ENCODE peak calls at places on chromosomes 11 and 22, in ten cellular contexts. I is endothelial cell of umbilical vein; H is pancreas; K is choroid plexus epithelial cell; N is CD4-positive, alpha-beta memory T cell; E is fibroblast of mammary gland; T is stomach; V is left ventricle myocardium inferior; F is A673; O is astrocyte of the spinal cord. L is an unnamed sample.

GRCh38 chr11:94536386-94536785 is 7.3 kb upstream of the FUT4 start:
- DNase-seq in E (no peak), T (no peak), F (no peak), N (no peak), O (no peak), K (no peak), V (no peak), H (no peak), I (no peak), L (no peak)

GRCh38 chr22:46830841-46831240 is 68.4 kb downstream of the TBC1D22A start:
- DNase-seq in O (no peak), T (no peak), F (no peak), N (no peak), E (no peak), K (no peak), V (no peak), H (no peak), I (no peak), L (no peak)

GRCh38 chr11:124793466-124794278 is 6.5 kb downstream of the MSANTD2 start:
- DNase-seq in F (peak; percentile 76), V (no peak), N (peak; percentile 46), T (no peak), I (peak; percentile 70), K (peak; percentile 71), H (no peak), O (peak; percentile 43), E (peak; percentile 62), L (peak; percentile 36)

GRCh38 chr22:46851311-46851710 is 88.9 kb downstream of the TBC1D22A start:
- DNase-seq in T (no peak), I (no peak), K (no peak), H (no peak), F (no peak), N (no peak), O (no peak), V (no peak), E (no peak), L (no peak)

GRCh38 chr11:1309498-1310314 is at the start of gene TOLLIP:
- DNase-seq in N (peak; percentile 98), H (peak; percentile 97), I (peak; percentile 96), T (peak; percentile 97), K (peak; percentile 92), E (peak; percentile 86), O (peak; percentile 89), V (peak; percentile 96), F (peak; percentile 93), L (peak; percentile 80)

GRCh38 chr22:40322818-40323447 is 23.4 kb upstream of the ADSL start:
- DNase-seq in E (no peak), H (no peak), O (no peak), T (no peak), N (no peak), K (no peak), F (no peak), V (no peak), I (no peak), L (no peak)

GRCh38 chr11:79926707-79927106 is 485.9 kb upstream of the TENM4 start:
- DNase-seq in E (no peak), O (no peak), H (no peak), K (no peak), F (no peak), I (no peak), N (no peak), V (no peak), T (no peak), L (no peak)

GRCh38 chr22:43883012-43883661 is 8.7 kb downstream of the PNPLA5 start:
- DNase-seq in E (peak; percentile 87), F (peak; percentile 63), T (peak; percentile 37), I (peak; percentile 48), V (no peak), H (no peak), O (peak; percentile 68), K (peak; percentile 82), N (peak; percentile 39), L (peak; percentile 56)

GRCh38 chr11:126474888-126475626 is 119.6 kb downstream of the ST3GAL4 start:
- DNase-seq in E (no peak), F (no peak), K (peak; percentile 71), N (no peak), T (no peak), O (peak; percentile 67), I (no peak), H (no peak), V (no peak), L (no peak)

GRCh38 chr22:46187862-46188261 is 37.5 kb downstream of the PPARA start:
- DNase-seq in I (no peak), N (no peak), E (no peak), H (no peak), O (no peak), F (no peak), T (no peak), V (no peak), K (peak; percentile 7), L (no peak)

GRCh38 chr11:70470127-70470526 is 71.8 kb downstream of the CTTN start:
- DNase-seq in V (no peak), K (peak; percentile 39), O (peak; percentile 26), N (no peak), E (peak; percentile 24), T (peak; percentile 63), H (no peak), I (no peak), F (no peak), L (peak; percentile 83)

GRCh38 chr11:48088682-48089050 is 108.3 kb downstream of the PTPRJ start:
- DNase-seq in O (peak; percentile 81), E (no peak), N (no peak), H (no peak), K (peak; percentile 88), V (no peak), I (peak; percentile 49), F (peak; percentile 58), T (no peak), L (no peak)

GRCh38 chr11:8096575-8096974 is 15.6 kb downstream of the TUB start:
- DNase-seq in V (no peak), E (no peak), O (no peak), F (no peak), K (no peak), N (no peak), T (no peak), I (no peak), H (no peak), L (no peak)

GRCh38 chr11:1959786-1960185 is 12.7 kb downstream of the MRPL23 start:
- DNase-seq in F (no peak), I (no peak), V (no peak), K (no peak), N (no peak), H (peak; percentile 0), T (no peak), O (no peak), E (no peak), L (no peak)

GRCh38 chr11:116580828-116581227 is 192.0 kb downstream of the BUD13 start:
- DNase-seq in N (no peak), F (peak; percentile 18), V (no peak), K (no peak), T (no peak), O (no peak), H (no peak), I (no peak), E (no peak), L (no peak)

DNA sequence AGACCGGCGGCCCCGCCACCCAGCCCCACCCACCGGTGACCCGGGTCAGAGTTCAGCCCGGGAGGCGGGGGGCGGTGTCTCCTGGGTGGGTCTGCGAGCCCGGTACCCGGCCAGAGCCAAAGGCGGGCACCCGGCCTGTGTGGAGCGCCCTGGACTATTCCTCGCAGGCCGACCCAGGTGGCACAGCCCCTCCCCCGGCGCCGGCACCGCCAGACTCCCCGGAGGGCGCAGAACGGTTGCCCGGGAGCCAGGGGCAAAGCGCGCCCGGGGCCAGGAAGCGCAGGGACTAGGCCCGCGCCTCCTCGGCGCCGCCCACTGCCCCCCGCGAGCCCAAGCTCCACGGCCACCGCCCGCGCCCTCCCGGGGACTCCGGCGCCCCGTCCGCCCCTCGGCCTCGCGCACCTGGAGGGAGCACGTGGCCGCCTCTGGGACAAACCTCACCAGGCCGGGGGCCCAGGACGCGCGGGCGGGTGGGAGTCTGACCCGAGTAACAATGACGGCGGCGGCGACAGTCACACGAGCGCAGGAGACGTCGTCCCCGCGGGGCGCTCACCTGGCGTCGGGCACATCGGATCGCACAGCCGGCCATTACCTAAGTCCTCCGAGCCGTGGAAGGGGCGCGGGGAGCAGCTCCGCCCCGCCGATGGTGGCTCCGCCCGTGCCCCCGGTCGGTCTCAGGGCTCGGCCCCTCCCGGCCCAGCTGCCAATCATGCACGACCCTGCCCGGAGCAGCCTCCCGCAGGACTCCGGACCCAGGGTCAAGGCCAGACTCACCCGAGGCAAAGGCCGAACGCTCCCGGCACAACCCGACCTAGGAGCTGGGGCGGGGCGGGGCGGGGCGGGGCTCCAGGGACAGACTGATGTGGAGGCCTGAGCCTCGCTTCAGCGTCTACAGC is 7.5 kb downstream of the PLXNB2 start:
- DNase-seq in N (no peak), T (peak; percentile 72), H (peak; percentile 49), V (peak; percentile 49), O (no peak), F (no peak), K (no peak), I (no peak), E (no peak), L (no peak)
- H3K4me3 ChIP-seq in N (no peak overlapping the region), T (peak overlapping the region; percentile 56), H (peak overlapping the region; percentile 24), V (peak overlapping the region; percentile 60), O (no peak overlapping the region), F (peak overlapping the region; percentile 41), K (peak overlapping the region; percentile 14), I (no peak overlapping the region), E (no peak overlapping the region), L (no peak overlapping the region)

DNA sequence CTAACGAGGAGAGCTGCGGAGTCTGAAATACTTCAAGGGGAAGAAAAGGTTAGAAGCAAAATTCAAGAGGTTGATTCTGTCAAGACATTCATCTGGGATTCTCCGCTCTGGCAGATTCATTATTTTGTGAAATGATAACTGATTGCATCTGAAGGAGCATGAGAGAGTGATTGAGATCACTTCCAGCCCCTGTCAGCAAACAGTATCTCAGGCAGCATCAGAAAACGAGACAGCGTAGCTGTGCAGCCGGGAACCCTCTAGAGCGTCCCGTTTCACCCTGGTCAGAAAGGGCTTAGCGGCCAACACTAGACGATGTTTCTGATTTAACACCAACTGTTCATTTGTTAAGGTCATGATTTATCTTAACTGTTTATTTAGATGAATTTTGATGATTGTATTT is 279.4 kb upstream of the B3GAT1 start:
- DNase-seq in V (no peak), N (no peak), T (no peak), K (no peak), F (no peak), E (no peak), H (no peak), O (no peak), I (no peak), L (no peak)
- H3K4me3 ChIP-seq in V (no peak overlapping the region), N (no peak overlapping the region), T (no peak overlapping the region), K (no peak overlapping the region), F (no peak overlapping the region), E (no peak overlapping the region), H (no peak overlapping the region), O (no peak overlapping the region), I (no peak overlapping the region), L (no peak overlapping the region)

DNA sequence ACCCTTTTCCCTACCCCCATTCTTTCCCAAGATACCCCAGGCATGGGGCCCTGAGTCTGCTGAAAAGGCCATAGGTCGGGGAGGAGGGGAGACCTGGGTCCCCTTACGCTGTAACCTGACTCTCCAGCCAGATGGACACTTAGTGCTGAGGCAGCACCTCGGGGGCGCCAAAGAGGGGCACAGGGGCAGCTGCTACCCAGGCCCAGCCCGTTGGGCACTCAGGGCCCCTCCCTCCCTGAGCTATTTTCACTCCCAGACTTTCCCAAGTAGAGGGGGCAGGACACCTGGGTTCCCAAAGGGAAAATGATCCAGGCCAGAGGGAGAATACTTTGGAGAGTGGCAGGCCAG is 933 bp downstream of the ACTN3 start:
- DNase-seq in E (no peak), T (no peak), O (no peak), V (no peak), H (no peak), I (no peak), F (no peak), N (no peak), K (no peak), L (no peak)
- H3K4me3 ChIP-seq in E (no peak overlapping the region), T (no peak overlapping the region), O (no peak overlapping the region), V (no peak overlapping the region), H (no peak overlapping the region), I (no peak overlapping the region), F (no peak overlapping the region), N (no peak overlapping the region), K (no peak overlapping the region), L (no peak overlapping the region)

GRCh38 chr11:65789230-65790103 is 2.6 kb downstream of the OVOL1 start:
- DNase-seq in F (no peak), N (no peak), O (no peak), T (no peak), H (no peak), K (no peak), I (no peak), E (no peak), V (no peak), L (no peak)
- H3K4me3 ChIP-seq in F (no peak overlapping the region), N (no peak overlapping the region), O (no peak overlapping the region), T (no peak overlapping the region), H (no peak overlapping the region), K (no peak overlapping the region), I (no peak overlapping the region), E (no peak overlapping the region), V (no peak overlapping the region), L (no peak overlapping the region)

L was measured in Jurkat, Clone E6-1.